ENCODE peak calls at places on chromosomes 1 and 21, in six cellular contexts. G is putamen; M is A172; Z is stimulated activated CD4-positive, alpha-beta T cell treated with anti-CD3 and anti-CD28 coated beads, Interleukin-15, amount 100 ng/mL, for 24 hours; U is Kasumi-1; Q is OCI-LY7. Y is an unnamed sample.
A peak's percentile ranks its signal among the peaks of the same experiment; 100 is the strongest.

GRCh38 chr1:201329286-201329685 is 46.0 kb downstream of the PKP1 start:
- DNase-seq in M (no peak), Q (no peak), Z (no peak), G (no peak), U (no peak), Y (no peak)

GRCh38 chr1:63322944-63323865 is 838 bp downstream of the FOXD3 start:
- DNase-seq in M (no peak), Z (peak; percentile 59), Q (no peak), G (no peak), U (no peak), Y (no peak)

GRCh38 chr1:100352267-100353072 is at the start of gene CDC14A:
- DNase-seq in G (peak; percentile 90), Z (peak; percentile 92), Q (peak; percentile 87), U (peak; percentile 97), M (peak; percentile 94), Y (peak; percentile 86)

GRCh38 chr1:115642168-115643072 is 650 bp downstream of the VANGL1 start:
- DNase-seq in Z (peak; percentile 47), U (peak; percentile 37), Q (no peak), M (no peak), G (no peak), Y (peak; percentile 44)

GRCh38 chr1:46278807-46279206 is 24.6 kb downstream of the LRRC41 start:
- DNase-seq in M (peak; percentile 58), G (no peak), U (no peak), Z (no peak), Q (no peak), Y (no peak)

GRCh38 chr1:78369546-78369945 is 121.2 kb upstream of the PTGFR start:
- DNase-seq in M (no peak), G (no peak), U (no peak), Z (no peak), Q (no peak), Y (no peak)

GRCh38 chr1:192506741-192507155 is 68.8 kb upstream of the RGS1 start:
- DNase-seq in M (peak; percentile 41), G (no peak), Z (peak; percentile 19), U (peak; percentile 52), Q (peak; percentile 60), Y (no peak)

GRCh38 chr1:20476260-20477038 is 9.6 kb downstream of the CAMK2N1 start:
- DNase-seq in Z (no peak), M (peak; percentile 49), G (peak; percentile 84), Q (no peak), U (no peak), Y (no peak)

GRCh38 chr1:53321366-53321765 is 6.5 kb downstream of the LRP8 start:
- DNase-seq in U (peak; percentile 41), Z (no peak), G (no peak), Q (peak; percentile 52), M (no peak), Y (no peak)

GRCh38 chr1:247146671-247147070 is 25.1 kb downstream of the ZNF124 start:
- DNase-seq in Q (no peak), U (peak; percentile 15), G (no peak), Z (no peak), M (no peak), Y (no peak)

GRCh38 chr1:195458365-195458764 is 1149.9 kb downstream of the KCNT2 start:
- DNase-seq in Q (no peak), U (no peak), G (no peak), Z (no peak), M (no peak), Y (no peak)

GRCh38 chr21:15557925-15558324 is 171.9 kb upstream of the USP25 start:
- DNase-seq in Q (peak; percentile 46), M (peak; percentile 84), U (no peak), G (no peak), Z (no peak), Y (no peak)

GRCh38 chr1:224219011-224219611 is 36.1 kb downstream of the DEGS1 start:
- DNase-seq in Z (no peak), Q (no peak), U (no peak), G (no peak), M (no peak), Y (no peak)

GRCh38 chr21:17572431-17572830 is 40.3 kb downstream of the BTG3 start:
- DNase-seq in U (no peak), Z (no peak), G (no peak), M (no peak), Q (no peak), Y (no peak)